ENCODE peak calls at places on chromosomes 12 and 14, in five cellular contexts. One of them, this sample, is unnamed.

GRCh38 chr14:26200675-26201074 is 397.2 kb downstream of the NOVA1 start:
- DNase-seq in NCI-H460: no peak
- DNase-seq in EL: no peak
- DNase-seq in NCI-H510A treated with DMSO at 0.1 percent for 48 hours: no peak
- DNase-seq in Caki2: no peak
- DNase-seq in this sample: no peak

GRCh38 chr12:31928246-31929139 is 30.7 kb upstream of the RESF1 start:
- DNase-seq in NCI-H460: no peak
- DNase-seq in NCI-H510A treated with DMSO at 0.1 percent for 48 hours: no peak
- DNase-seq in Caki2: no peak
- DNase-seq in EL: no peak
- DNase-seq in this sample: no peak

GRCh38 chr14:55688566-55688965 is 108.6 kb downstream of the KTN1 start:
- DNase-seq in NCI-H460: no peak
- DNase-seq in NCI-H510A treated with DMSO at 0.1 percent for 48 hours: no peak
- DNase-seq in Caki2: no peak
- DNase-seq in EL: peak; percentile 47
- DNase-seq in this sample: no peak

GRCh38 chr14:72613196-72613974 is 280.5 kb downstream of the DPF3 start:
- DNase-seq in EL: peak; percentile 50
- DNase-seq in Caki2: no peak
- DNase-seq in NCI-H460: no peak
- DNase-seq in NCI-H510A treated with DMSO at 0.1 percent for 48 hours: peak; percentile 35
- DNase-seq in this sample: peak; percentile 50

GRCh38 chr12:1310684-1311083 is 283.7 kb downstream of the FBXL14 start:
- DNase-seq in NCI-H460: no peak
- DNase-seq in EL: no peak
- DNase-seq in Caki2: no peak
- DNase-seq in NCI-H510A treated with DMSO at 0.1 percent for 48 hours: no peak
- DNase-seq in this sample: no peak

GRCh38 chr14:64955297-64955696 is 12.8 kb upstream of the GPX2 start:
- DNase-seq in EL: no peak
- DNase-seq in NCI-H510A treated with DMSO at 0.1 percent for 48 hours: no peak
- DNase-seq in Caki2: no peak
- DNase-seq in NCI-H460: no peak
- DNase-seq in this sample: no peak

GRCh38 chr12:67388331-67389163 is 119.4 kb downstream of the CAND1 start:
- DNase-seq in NCI-H510A treated with DMSO at 0.1 percent for 48 hours: peak; percentile 39
- DNase-seq in Caki2: no peak
- DNase-seq in EL: no peak
- DNase-seq in NCI-H460: no peak
- DNase-seq in this sample: no peak

GRCh38 chr14:74507085-74507484 is 13.5 kb downstream of the ISCA2 start:
- DNase-seq in EL: no peak
- DNase-seq in Caki2: no peak
- DNase-seq in NCI-H510A treated with DMSO at 0.1 percent for 48 hours: no peak
- DNase-seq in NCI-H460: no peak
- DNase-seq in this sample: no peak

GRCh38 chr14:56953884-56954283 is 143.6 kb upstream of the OTX2 start:
- DNase-seq in EL: no peak
- DNase-seq in NCI-H510A treated with DMSO at 0.1 percent for 48 hours: peak; percentile 19
- DNase-seq in Caki2: no peak
- DNase-seq in NCI-H460: no peak
- DNase-seq in this sample: no peak

GRCh38 chr14:65156568-65157366 is 54.5 kb upstream of the MAX start:
- DNase-seq in Caki2: no peak
- DNase-seq in NCI-H510A treated with DMSO at 0.1 percent for 48 hours: no peak
- DNase-seq in NCI-H460: no peak
- DNase-seq in EL: peak; percentile 88
- DNase-seq in this sample: no peak

GRCh38 chr14:91177797-91178147 is 63.9 kb downstream of the DGLUCY start:
- DNase-seq in NCI-H510A treated with DMSO at 0.1 percent for 48 hours: no peak
- DNase-seq in EL: no peak
- DNase-seq in NCI-H460: no peak
- DNase-seq in Caki2: no peak
- DNase-seq in this sample: no peak

GRCh38 chr12:27076930-27077329 is 5.4 kb downstream of the C12orf71 start:
- DNase-seq in EL: peak; percentile 62
- DNase-seq in NCI-H460: no peak
- DNase-seq in NCI-H510A treated with DMSO at 0.1 percent for 48 hours: no peak
- DNase-seq in Caki2: no peak
- DNase-seq in this sample: no peak

GRCh38 chr12:52798671-52799497 is 3.0 kb upstream of the KRT3 start:
- DNase-seq in NCI-H460: peak; percentile 36
- DNase-seq in EL: peak; percentile 87
- DNase-seq in Caki2: peak; percentile 87
- DNase-seq in NCI-H510A treated with DMSO at 0.1 percent for 48 hours: no peak
- DNase-seq in this sample: no peak

GRCh38 chr14:93959239-93960107 is 16.9 kb downstream of the ASB2 start:
- DNase-seq in Caki2: peak; percentile 97
- DNase-seq in NCI-H460: no peak
- DNase-seq in NCI-H510A treated with DMSO at 0.1 percent for 48 hours: no peak
- DNase-seq in EL: peak; percentile 99
- DNase-seq in this sample: no peak

GRCh38 chr14:104155513-104155912 is 17.1 kb downstream of the KIF26A start:
- DNase-seq in EL: no peak
- DNase-seq in NCI-H460: no peak
- DNase-seq in Caki2: no peak
- DNase-seq in NCI-H510A treated with DMSO at 0.1 percent for 48 hours: no peak
- DNase-seq in this sample: no peak

GRCh38 chr12:106288510-106289195 is 13.9 kb upstream of the TCP11L2 start:
- DNase-seq in NCI-H510A treated with DMSO at 0.1 percent for 48 hours: no peak
- DNase-seq in EL: peak; percentile 89
- DNase-seq in Caki2: peak; percentile 46
- DNase-seq in NCI-H460: peak; percentile 93
- DNase-seq in this sample: no peak

GRCh38 chr14:73285979-73286378 is 48.7 kb downstream of the PAPLN start:
- DNase-seq in EL: no peak
- DNase-seq in NCI-H510A treated with DMSO at 0.1 percent for 48 hours: no peak
- DNase-seq in NCI-H460: no peak
- DNase-seq in Caki2: no peak
- DNase-seq in this sample: no peak

GRCh38 chr14:48937796-48938195 is 648.4 kb downstream of the RPS29 start:
- DNase-seq in NCI-H510A treated with DMSO at 0.1 percent for 48 hours: no peak
- DNase-seq in NCI-H460: no peak
- DNase-seq in Caki2: no peak
- DNase-seq in EL: no peak
- DNase-seq in this sample: no peak

GRCh38 chr14:32932921-32933622 is 5.6 kb upstream of the NPAS3 start:
- DNase-seq in EL: no peak
- DNase-seq in Caki2: no peak
- DNase-seq in NCI-H460: no peak
- DNase-seq in NCI-H510A treated with DMSO at 0.1 percent for 48 hours: no peak
- DNase-seq in this sample: peak; percentile 69

GRCh38 chr12:80443974-80444666 is at the start of gene PTPRQ:
- DNase-seq in EL: no peak
- DNase-seq in NCI-H510A treated with DMSO at 0.1 percent for 48 hours: no peak
- DNase-seq in NCI-H460: no peak
- DNase-seq in Caki2: no peak
- DNase-seq in this sample: no peak

GRCh38 chr12:120504587-120504986 is 8.7 kb downstream of the DYNLL1 start:
- DNase-seq in EL: no peak
- DNase-seq in NCI-H460: no peak
- DNase-seq in NCI-H510A treated with DMSO at 0.1 percent for 48 hours: no peak
- DNase-seq in Caki2: no peak
- DNase-seq in this sample: no peak

GRCh38 chr14:78848234-78848820 is 678.2 kb downstream of the NRXN3 start:
- DNase-seq in NCI-H510A treated with DMSO at 0.1 percent for 48 hours: peak; percentile 77
- DNase-seq in NCI-H460: peak; percentile 48
- DNase-seq in EL: peak; percentile 41
- DNase-seq in Caki2: peak; percentile 16
- DNase-seq in this sample: peak; percentile 26

GRCh38 chr12:85076688-85077430 is 40.7 kb downstream of the LRRIQ1 start:
- DNase-seq in EL: peak; percentile 61
- DNase-seq in Caki2: peak; percentile 92
- DNase-seq in NCI-H510A treated with DMSO at 0.1 percent for 48 hours: peak; percentile 67
- DNase-seq in NCI-H460: peak; percentile 58
- DNase-seq in this sample: no peak

GRCh38 chr12:31732926-31733548 is 4.2 kb upstream of the AMN1 start:
- DNase-seq in NCI-H510A treated with DMSO at 0.1 percent for 48 hours: no peak
- DNase-seq in NCI-H460: peak; percentile 55
- DNase-seq in Caki2: peak; percentile 93
- DNase-seq in EL: peak; percentile 89
- DNase-seq in this sample: no peak

GRCh38 chr14:49303952-49304516 is 282.1 kb downstream of the RPS29 start:
- DNase-seq in EL: peak; percentile 2
- DNase-seq in NCI-H460: peak; percentile 11
- DNase-seq in NCI-H510A treated with DMSO at 0.1 percent for 48 hours: no peak
- DNase-seq in Caki2: peak; percentile 28
- DNase-seq in this sample: no peak

GRCh38 chr14:70873627-70874026 is 33.6 kb upstream of the PCNX1 start:
- DNase-seq in Caki2: no peak
- DNase-seq in NCI-H460: no peak
- DNase-seq in NCI-H510A treated with DMSO at 0.1 percent for 48 hours: no peak
- DNase-seq in EL: no peak
- DNase-seq in this sample: no peak

GRCh38 chr14:55131782-55132181 is 2.7 kb downstream of the LGALS3 start:
- DNase-seq in NCI-H460: peak; percentile 64
- DNase-seq in NCI-H510A treated with DMSO at 0.1 percent for 48 hours: no peak
- DNase-seq in Caki2: no peak
- DNase-seq in EL: peak; percentile 27
- DNase-seq in this sample: no peak

This sample was measured in pancreas.